ENCODE peak calls at places on chromosomes 5 and 9, in four cellular contexts. F is mesenchymal stem cell, D is IMR-90, W is H9. U is an unnamed sample.

GRCh38 chr5:69187342-69187741 is 2.0 kb upstream of the CENPH start:
- DNase-seq in F (no peak), D (no peak), W (no peak), U (no peak)

GRCh38 chr5:66810151-66810550 is 214.0 kb downstream of the MAST4 start:
- DNase-seq in F (no peak), D (no peak), W (no peak), U (no peak)

GRCh38 chr9:137865581-137866145 is 11.9 kb upstream of the CACNA1B start:
- DNase-seq in F (no peak), D (no peak), W (no peak), U (no peak)

GRCh38 chr5:7759951-7760580 is 90.9 kb downstream of the CFAP90 start:
- DNase-seq in F (no peak), D (no peak), W (no peak), U (no peak)

GRCh38 chr5:98497391-98497790 is 276.1 kb upstream of the RGMB start:
- DNase-seq in F (peak; percentile 13), D (no peak), W (no peak), U (no peak)

GRCh38 chr5:106825379-106825778 is 845.4 kb downstream of the EFNA5 start:
- DNase-seq in F (no peak), D (peak; percentile 2), W (no peak), U (no peak)

GRCh38 chr9:97501177-97501971 is at the start of gene TMOD1:
- DNase-seq in F (peak; percentile 48), D (peak; percentile 34), W (peak; percentile 69), U (peak; percentile 37)

GRCh38 chr5:56447232-56447631 is 214.1 kb upstream of the ANKRD55 start:
- DNase-seq in F (no peak), D (peak; percentile 10), W (no peak), U (no peak)

GRCh38 chr9:71079451-71079850 is 42.0 kb downstream of the TRPM3 start:
- DNase-seq in F (no peak), D (peak; percentile 31), W (no peak), U (no peak)

GRCh38 chr5:127830829-127831598 is 127.8 kb downstream of the CCDC192 start:
- DNase-seq in F (no peak), D (no peak), W (no peak), U (no peak)

GRCh38 chr9:4792054-4792571 is 631 bp upstream of the RCL1 start:
- DNase-seq in F (no peak), D (no peak), W (no peak), U (no peak)

GRCh38 chr9:117869287-117869686 is 165.1 kb downstream of the TLR4 start:
- DNase-seq in F (no peak), D (no peak), W (no peak), U (no peak)

DNA sequence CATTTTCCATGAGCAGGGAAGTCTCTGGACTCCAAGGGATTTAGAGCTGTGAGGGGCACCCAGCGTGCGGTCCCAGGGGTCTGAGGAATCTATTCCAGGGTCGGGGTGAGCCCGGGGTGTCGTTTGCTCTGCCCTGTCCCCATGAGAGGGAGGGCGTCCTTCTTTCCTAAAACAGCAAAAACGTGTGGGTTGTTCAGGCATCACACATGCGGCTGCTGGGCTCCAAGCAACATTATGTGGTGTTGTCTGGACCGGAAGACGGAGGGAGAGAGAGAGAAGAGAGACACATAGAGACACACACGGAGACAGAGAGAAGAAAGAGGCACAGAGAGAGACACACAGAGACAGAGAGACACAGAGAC is 42.7 kb upstream of the COL5A1 start:
- DNase-seq in F (no peak), D (no peak), W (no peak), U (no peak)
- H2BK5ac ChIP-seq in F (no peak overlapping the region), D (no peak overlapping the region), W (no peak overlapping the region), U (no peak overlapping the region)

GRCh38 chr5:5316333-5316732 is 106.1 kb upstream of the ICE1 start:
- DNase-seq in F (no peak), D (no peak), W (no peak), U (no peak)

GRCh38 chr5:5315068-5315835 is 107.2 kb upstream of the ICE1 start:
- DNase-seq in F (no peak), D (no peak), W (no peak), U (no peak)

GRCh38 chr5:5318426-5319205 is 103.9 kb upstream of the ICE1 start:
- DNase-seq in F (no peak), D (no peak), W (no peak), U (no peak)

GRCh38 chr5:5320062-5320805 is 102.2 kb upstream of the ICE1 start:
- DNase-seq in F (no peak), D (no peak), W (no peak), U (no peak)

DNA sequence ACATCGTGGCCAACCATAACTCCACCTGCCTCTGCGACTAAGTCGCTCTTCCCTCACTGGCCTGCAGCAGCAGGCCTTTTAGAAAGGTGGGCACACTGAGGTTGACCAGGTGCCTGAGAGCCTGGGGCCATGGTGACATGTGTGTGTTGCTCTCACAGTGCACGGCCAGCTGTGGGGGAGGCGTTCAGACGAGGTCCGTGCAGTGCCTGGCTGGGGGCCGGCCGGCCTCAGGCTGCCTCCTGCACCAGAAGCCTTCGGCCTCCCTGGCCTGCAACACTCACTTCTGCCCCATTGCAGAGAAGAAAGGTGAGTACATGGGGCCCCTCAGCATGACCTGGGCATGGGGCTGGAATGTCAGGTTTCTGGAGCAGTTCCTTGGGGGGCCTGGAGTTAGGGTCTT is 104.5 kb upstream of the ICE1 start:
- DNase-seq in F (no peak), D (no peak), W (no peak), U (no peak)
- H3K9ac ChIP-seq in F (no peak overlapping the region), D (no peak overlapping the region), W (no peak overlapping the region), U (no peak overlapping the region)

GRCh38 chr9:133782157-133783130 is 44.3 kb upstream of the SARDH start:
- DNase-seq in F (peak; percentile 68), D (peak; percentile 62), W (peak; percentile 81), U (peak; percentile 64)
- H2BK5ac ChIP-seq in F (no peak overlapping the region), D (no peak overlapping the region), W (no peak overlapping the region), U (no peak overlapping the region)

DNA sequence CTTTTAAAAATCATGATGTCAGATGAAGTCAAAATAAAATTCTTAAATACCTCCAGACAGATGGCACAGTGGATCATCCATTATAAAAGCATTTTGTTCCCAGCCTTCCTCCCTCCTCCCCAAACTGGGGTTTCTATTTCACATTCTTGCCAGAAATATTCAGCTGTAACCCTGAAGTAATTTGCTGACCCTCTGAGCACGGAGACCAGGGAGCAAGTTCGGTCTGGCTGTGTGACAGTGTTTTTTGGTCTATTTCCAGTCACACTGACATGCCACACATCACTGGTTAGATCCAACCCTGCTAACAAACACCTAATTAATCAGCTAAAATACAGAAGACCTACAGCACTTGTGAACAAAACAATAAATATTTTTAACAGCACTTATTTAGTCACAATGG is 126.2 kb upstream of the DMRT1 start:
- DNase-seq in F (no peak), D (no peak), W (no peak), U (no peak)
- H3K9ac ChIP-seq in F (peak overlapping the region; percentile 47), D (no peak overlapping the region), W (no peak overlapping the region), U (no peak overlapping the region)

GRCh38 chr9:124505901-124506346 is 1.3 kb downstream of the NR5A1 start:
- DNase-seq in F (no peak), D (no peak), W (no peak), U (no peak)

GRCh38 chr9:124505006-124505900 is 1.9 kb downstream of the NR5A1 start:
- DNase-seq in F (no peak), D (no peak), W (no peak), U (no peak)

GRCh38 chr9:124507880-124508432 is 757 bp upstream of the NR5A1 start:
- DNase-seq in F (no peak), D (no peak), W (peak; percentile 25), U (no peak)

GRCh38 chr9:124506931-124507879 is at the start of gene NR5A1:
- DNase-seq in F (no peak), D (no peak), W (peak; percentile 31), U (no peak)

GRCh38 chr9:124506433-124506832 is 766 bp downstream of the NR5A1 start:
- DNase-seq in F (no peak), D (no peak), W (no peak), U (no peak)
- H2BK5ac ChIP-seq in F (no peak overlapping the region), D (no peak overlapping the region), W (no peak overlapping the region), U (peak overlapping the region; percentile 4)